ENCODE peak calls at places on chromosomes 7 and 10, in six cellular contexts. One of them, this sample, is unnamed.

GRCh38 chr10:123013456-123014419 is 4.9 kb downstream of the ACADSB start:
- DNase-seq in lung: no peak
- DNase-seq in left ventricle myocardium inferior: no peak
- DNase-seq in HFFc6: no peak
- DNase-seq in lower lobe of right lung: peak
- DNase-seq in CD4-positive, alpha-beta T cell: no peak
- DNase-seq in this sample: no peak

GRCh38 chr7:50284296-50284695 is 20.2 kb upstream of the IKZF1 start:
- DNase-seq in lower lobe of right lung: no peak
- DNase-seq in HFFc6: no peak
- DNase-seq in left ventricle myocardium inferior: no peak
- DNase-seq in lung: no peak
- DNase-seq in CD4-positive, alpha-beta T cell: no peak
- DNase-seq in this sample: no peak

GRCh38 chr10:92387289-92387940 is 96.4 kb downstream of the MARCHF5 start:
- DNase-seq in CD4-positive, alpha-beta T cell: no peak
- DNase-seq in lower lobe of right lung: no peak
- DNase-seq in lung: no peak
- DNase-seq in left ventricle myocardium inferior: no peak
- DNase-seq in HFFc6: peak
- DNase-seq in this sample: peak

GRCh38 chr7:27182285-27182827 is 2.7 kb downstream of the HOXA11 start:
- DNase-seq in CD4-positive, alpha-beta T cell: no peak
- DNase-seq in left ventricle myocardium inferior: no peak
- DNase-seq in HFFc6: no peak
- DNase-seq in lung: no peak
- DNase-seq in lower lobe of right lung: no peak
- DNase-seq in this sample: no peak

GRCh38 chr10:48330269-48330668 is 23.8 kb downstream of the MAPK8 start:
- DNase-seq in lower lobe of right lung: no peak
- DNase-seq in left ventricle myocardium inferior: no peak
- DNase-seq in CD4-positive, alpha-beta T cell: no peak
- DNase-seq in HFFc6: no peak
- DNase-seq in lung: no peak
- DNase-seq in this sample: no peak

GRCh38 chr10:58936364-58936763 is 240.1 kb upstream of the PHYHIPL start:
- DNase-seq in left ventricle myocardium inferior: no peak
- DNase-seq in HFFc6: no peak
- DNase-seq in lung: no peak
- DNase-seq in CD4-positive, alpha-beta T cell: no peak
- DNase-seq in lower lobe of right lung: no peak
- DNase-seq in this sample: no peak

GRCh38 chr10:266974-267425 is 131.7 kb downstream of the ZMYND11 start:
- DNase-seq in CD4-positive, alpha-beta T cell: no peak
- DNase-seq in lower lobe of right lung: no peak
- DNase-seq in HFFc6: no peak
- DNase-seq in left ventricle myocardium inferior: no peak
- DNase-seq in lung: no peak
- DNase-seq in this sample: no peak

GRCh38 chr10:27383595-27384542 is 120.2 kb upstream of the RAB18 start:
- DNase-seq in left ventricle myocardium inferior: no peak
- DNase-seq in HFFc6: no peak
- DNase-seq in CD4-positive, alpha-beta T cell: no peak
- DNase-seq in lower lobe of right lung: no peak
- DNase-seq in lung: no peak
- DNase-seq in this sample: no peak

GRCh38 chr7:43110790-43111362 is 1.6 kb upstream of the HECW1 start:
- DNase-seq in CD4-positive, alpha-beta T cell: no peak
- DNase-seq in lung: no peak
- DNase-seq in HFFc6: no peak
- DNase-seq in lower lobe of right lung: no peak
- DNase-seq in left ventricle myocardium inferior: no peak
- DNase-seq in this sample: no peak

GRCh38 chr7:27166475-27167169 is 1.3 kb upstream of the HOXA9 start:
- DNase-seq in HFFc6: no peak
- DNase-seq in left ventricle myocardium inferior: peak
- DNase-seq in CD4-positive, alpha-beta T cell: no peak
- DNase-seq in lower lobe of right lung: peak
- DNase-seq in lung: no peak
- DNase-seq in this sample: no peak

GRCh38 chr10:21599582-21599981 is 65.5 kb downstream of the MLLT10 start:
- DNase-seq in lung: peak
- DNase-seq in lower lobe of right lung: no peak
- DNase-seq in HFFc6: no peak
- DNase-seq in left ventricle myocardium inferior: no peak
- DNase-seq in CD4-positive, alpha-beta T cell: no peak
- DNase-seq in this sample: no peak

GRCh38 chr7:99971242-99971641 is 4.6 kb downstream of the AZGP1 start:
- DNase-seq in lower lobe of right lung: no peak
- DNase-seq in HFFc6: no peak
- DNase-seq in left ventricle myocardium inferior: no peak
- DNase-seq in lung: no peak
- DNase-seq in CD4-positive, alpha-beta T cell: no peak
- DNase-seq in this sample: no peak

GRCh38 chr10:103852189-103852711 is 3.1 kb downstream of the SH3PXD2A start:
- DNase-seq in CD4-positive, alpha-beta T cell: no peak
- DNase-seq in lower lobe of right lung: no peak
- DNase-seq in left ventricle myocardium inferior: peak
- DNase-seq in lung: no peak
- DNase-seq in HFFc6: peak
- DNase-seq in this sample: no peak

GRCh38 chr7:50456371-50457123 is 6.4 kb upstream of the FIGNL1 start:
- DNase-seq in CD4-positive, alpha-beta T cell: no peak
- DNase-seq in lower lobe of right lung: no peak
- DNase-seq in HFFc6: no peak
- DNase-seq in left ventricle myocardium inferior: no peak
- DNase-seq in lung: no peak
- DNase-seq in this sample: no peak

GRCh38 chr7:106138776-106139175 is 26.7 kb upstream of the SYPL1 start:
- DNase-seq in CD4-positive, alpha-beta T cell: no peak
- DNase-seq in lower lobe of right lung: no peak
- DNase-seq in lung: no peak
- DNase-seq in left ventricle myocardium inferior: no peak
- DNase-seq in HFFc6: no peak
- DNase-seq in this sample: no peak

GRCh38 chr7:54825368-54825767 is 66.4 kb upstream of the SEC61G start:
- DNase-seq in CD4-positive, alpha-beta T cell: no peak
- DNase-seq in HFFc6: no peak
- DNase-seq in lower lobe of right lung: no peak
- DNase-seq in lung: no peak
- DNase-seq in left ventricle myocardium inferior: no peak
- DNase-seq in this sample: no peak

GRCh38 chr10:22655312-22655973 is 58.9 kb downstream of the PIP4K2A start:
- DNase-seq in left ventricle myocardium inferior: no peak
- DNase-seq in HFFc6: peak
- DNase-seq in CD4-positive, alpha-beta T cell: no peak
- DNase-seq in lower lobe of right lung: no peak
- DNase-seq in lung: no peak
- DNase-seq in this sample: no peak

GRCh38 chr10:1009071-1009494 is 16.6 kb downstream of the IDI2 start:
- DNase-seq in CD4-positive, alpha-beta T cell: no peak
- DNase-seq in lung: no peak
- DNase-seq in HFFc6: no peak
- DNase-seq in lower lobe of right lung: no peak
- DNase-seq in left ventricle myocardium inferior: no peak
- DNase-seq in this sample: no peak

DNA sequence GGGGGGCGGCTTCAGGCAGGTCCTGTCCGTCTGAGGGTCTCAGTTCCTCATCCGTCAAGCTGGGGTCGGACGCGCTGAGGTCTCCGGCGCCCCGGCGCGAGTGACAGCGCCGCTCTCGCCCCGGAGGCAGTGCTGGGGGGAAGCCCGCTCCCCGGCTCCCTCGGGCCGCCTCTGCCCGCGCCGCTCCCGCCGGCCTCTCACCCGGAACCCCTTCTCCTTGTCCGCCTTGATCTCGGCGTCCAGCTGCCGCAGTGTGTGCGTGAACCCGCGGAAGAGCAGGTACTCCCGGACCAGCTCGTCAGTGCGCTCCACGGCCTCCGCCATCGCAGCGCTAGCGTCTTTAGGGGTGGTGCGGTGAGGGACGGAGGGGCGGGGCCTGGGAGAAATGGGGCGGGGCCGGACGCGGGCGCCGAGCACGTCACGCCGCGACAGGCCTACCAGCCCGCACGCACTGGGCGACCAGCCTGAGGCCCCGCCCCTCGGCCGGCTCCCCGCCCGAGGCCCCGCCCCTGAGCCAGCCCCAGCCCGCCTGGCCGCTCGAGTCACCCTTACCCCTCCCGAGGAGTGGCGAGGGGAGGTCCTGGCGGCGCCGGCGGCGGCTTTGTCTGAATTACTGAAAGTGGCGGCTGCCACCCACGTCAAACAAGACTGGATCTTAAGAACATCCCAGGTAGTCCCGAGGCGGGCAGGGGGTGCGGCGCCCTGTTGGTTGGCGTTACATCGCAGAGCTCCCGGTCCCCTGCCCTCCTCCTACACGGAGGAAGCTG is at the start of gene WDR91:
- DNase-seq in lung: peak
- DNase-seq in HFFc6: peak
- DNase-seq in left ventricle myocardium inferior: peak
- DNase-seq in CD4-positive, alpha-beta T cell: peak
- DNase-seq in lower lobe of right lung: peak
- DNase-seq in this sample: peak
- TF ChIP-seq CTCF in lung: no peak
- TF ChIP-seq CTCF in HFFc6: no peak
- TF ChIP-seq CTCF in left ventricle myocardium inferior: no peak
- TF ChIP-seq CTCF in CD4-positive, alpha-beta T cell: no peak
- TF ChIP-seq CTCF in lower lobe of right lung: no peak
- TF ChIP-seq CTCF in this sample: no peak

GRCh38 chr7:44959956-44960640 is 18.7 kb downstream of the MYO1G start:
- DNase-seq in HFFc6: no peak
- DNase-seq in left ventricle myocardium inferior: no peak
- DNase-seq in lung: no peak
- DNase-seq in CD4-positive, alpha-beta T cell: no peak
- DNase-seq in lower lobe of right lung: no peak
- DNase-seq in this sample: peak
- TF ChIP-seq CTCF in HFFc6: no peak
- TF ChIP-seq CTCF in left ventricle myocardium inferior: no peak
- TF ChIP-seq CTCF in lung: no peak
- TF ChIP-seq CTCF in CD4-positive, alpha-beta T cell: no peak
- TF ChIP-seq CTCF in lower lobe of right lung: no peak
- TF ChIP-seq CTCF in this sample: no peak

DNA sequence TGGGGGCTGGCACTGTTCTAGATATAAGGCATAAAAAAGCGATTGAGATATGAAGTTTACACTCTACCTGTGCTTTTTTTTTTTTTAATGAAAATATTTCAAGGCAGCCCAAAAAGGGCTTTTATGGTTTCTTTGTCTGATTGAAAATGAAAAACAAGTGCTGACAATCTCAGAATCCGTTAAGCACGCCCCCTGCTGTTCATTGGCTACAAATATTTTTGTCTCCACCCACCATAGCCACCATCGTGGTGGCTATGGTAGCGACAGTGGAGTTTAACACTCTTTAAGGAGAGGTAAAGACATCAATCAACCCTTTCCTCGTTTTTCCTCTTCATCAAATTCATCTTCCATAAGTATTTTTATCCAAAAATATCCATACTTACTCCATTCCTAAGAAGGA is 94.2 kb downstream of the CD36 start:
- DNase-seq in lung: no peak
- DNase-seq in lower lobe of right lung: no peak
- DNase-seq in CD4-positive, alpha-beta T cell: no peak
- DNase-seq in left ventricle myocardium inferior: no peak
- DNase-seq in HFFc6: no peak
- DNase-seq in this sample: no peak
- TF ChIP-seq CTCF in lung: no peak
- TF ChIP-seq CTCF in lower lobe of right lung: no peak
- TF ChIP-seq CTCF in CD4-positive, alpha-beta T cell: no peak
- TF ChIP-seq CTCF in left ventricle myocardium inferior: peak
- TF ChIP-seq CTCF in HFFc6: peak
- TF ChIP-seq CTCF in this sample: peak

DNA sequence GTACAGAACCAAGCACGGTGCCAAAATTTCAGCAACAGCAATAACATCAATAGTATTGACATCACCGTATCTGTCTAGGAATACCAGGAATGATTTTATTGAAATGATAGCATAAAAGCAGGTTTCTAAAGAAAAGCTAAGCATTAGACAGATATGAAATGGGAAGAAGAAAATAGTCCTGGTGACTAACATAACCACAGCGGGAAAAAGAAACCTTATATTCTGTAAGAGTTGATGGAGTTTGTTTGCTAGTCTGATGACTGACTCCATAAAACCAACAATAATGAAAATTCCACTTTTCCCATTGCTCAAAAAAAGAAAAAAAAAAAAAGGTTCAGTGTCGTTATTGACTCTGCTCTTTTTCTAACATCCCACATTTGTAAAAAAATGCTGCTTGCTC is 668.3 kb downstream of the IPMK start:
- DNase-seq in lower lobe of right lung: no peak
- DNase-seq in HFFc6: no peak
- DNase-seq in lung: no peak
- DNase-seq in left ventricle myocardium inferior: no peak
- DNase-seq in CD4-positive, alpha-beta T cell: no peak
- DNase-seq in this sample: no peak
- TF ChIP-seq CTCF in lower lobe of right lung: no peak
- TF ChIP-seq CTCF in HFFc6: no peak
- TF ChIP-seq CTCF in lung: no peak
- TF ChIP-seq CTCF in left ventricle myocardium inferior: no peak
- TF ChIP-seq CTCF in CD4-positive, alpha-beta T cell: no peak
- TF ChIP-seq CTCF in this sample: no peak